ENCODE peak calls at places on chromosomes 1 and 21, in eight cellular contexts. F is HFF-Myc, V is mammary epithelial cell, Y is tibial artery, E is psoas muscle, K is spleen, S is fibroblast of the aortic adventitia, R is OCI-LY7. M is an unnamed sample.

GRCh38 chr1:224726783-224727182 is 110.7 kb downstream of the CNIH3 start:
- DNase-seq in F (peak; percentile 39), V (peak; percentile 96), Y (peak; percentile 88), E (peak; percentile 41), K (no peak), S (peak; percentile 99), R (no peak), M (peak; percentile 71)

GRCh38 chr1:209246660-209247059 is 336.9 kb upstream of the CAMK1G start:
- DNase-seq in F (no peak), V (peak; percentile 34), Y (no peak), E (no peak), K (no peak), S (peak; percentile 54), R (no peak), M (no peak)

GRCh38 chr1:68673771-68674170 is 176.9 kb upstream of the DEPDC1 start:
- DNase-seq in F (no peak), V (no peak), Y (no peak), E (no peak), K (no peak), S (peak; percentile 1), R (no peak), M (no peak)

GRCh38 chr1:19232526-19232851 is 18.8 kb downstream of the EMC1 start:
- DNase-seq in F (no peak), V (no peak), Y (no peak), E (peak; percentile 36), K (no peak), S (peak; percentile 77), R (no peak), M (peak; percentile 79)

GRCh38 chr1:206655471-206655882 is 20.1 kb downstream of the DYRK3 start:
- DNase-seq in F (no peak), V (no peak), Y (no peak), E (no peak), K (no peak), S (no peak), R (no peak), M (no peak)

GRCh38 chr21:44817914-44818635 is at the start of gene SUMO3:
- DNase-seq in F (no peak), V (peak; percentile 65), Y (peak; percentile 73), E (peak; percentile 86), K (peak; percentile 95), S (peak; percentile 72), R (peak; percentile 88), M (peak; percentile 92)

GRCh38 chr1:159922499-159923202 is 2.7 kb downstream of the TAGLN2 start:
- DNase-seq in F (no peak), V (no peak), Y (peak; percentile 54), E (peak; percentile 56), K (peak; percentile 89), S (peak; percentile 64), R (peak; percentile 14), M (peak; percentile 75)

GRCh38 chr1:36223996-36224536 is at the start of gene THRAP3:
- DNase-seq in F (peak; percentile 98), V (peak; percentile 100), Y (peak; percentile 99), E (peak; percentile 99), K (peak; percentile 100), S (peak; percentile 99), R (peak; percentile 100), M (peak; percentile 100)

GRCh38 chr1:29631836-29632420 is 395.6 kb downstream of the PTPRU start:
- DNase-seq in F (no peak), V (no peak), Y (no peak), E (no peak), K (no peak), S (no peak), R (no peak), M (no peak)

GRCh38 chr1:109796484-109797305 is 33.0 kb upstream of the EPS8L3 start:
- DNase-seq in F (no peak), V (no peak), Y (no peak), E (no peak), K (no peak), S (peak; percentile 79), R (no peak), M (no peak)

GRCh38 chr1:186738896-186739295 is 58.7 kb upstream of the PTGS2 start:
- DNase-seq in F (no peak), V (no peak), Y (no peak), E (no peak), K (no peak), S (no peak), R (no peak), M (no peak)

GRCh38 chr1:15345711-15346355 is 63.9 kb upstream of the EFHD2 start:
- DNase-seq in F (no peak), V (no peak), Y (peak; percentile 72), E (peak; percentile 38), K (peak; percentile 91), S (no peak), R (no peak), M (peak; percentile 77)

GRCh38 chr1:6912507-6912906 is 127.3 kb downstream of the CAMTA1 start:
- DNase-seq in F (no peak), V (no peak), Y (no peak), E (no peak), K (no peak), S (no peak), R (no peak), M (no peak)

GRCh38 chr1:238223067-238223640 is 332.4 kb upstream of the ZP4 start:
- DNase-seq in F (no peak), V (peak; percentile 40), Y (no peak), E (no peak), K (no peak), S (no peak), R (no peak), M (no peak)

GRCh38 chr1:164688791-164689190 is 129.8 kb downstream of the PBX1 start:
- DNase-seq in F (no peak), V (no peak), Y (no peak), E (no peak), K (no peak), S (no peak), R (no peak), M (no peak)

GRCh38 chr1:168947039-168947438 is 159.5 kb upstream of the ATP1B1 start:
- DNase-seq in F (no peak), V (no peak), Y (no peak), E (no peak), K (no peak), S (no peak), R (no peak), M (no peak)

GRCh38 chr1:53975861-53976260 is 29.7 kb downstream of the LRRC42 start:
- DNase-seq in F (no peak), V (no peak), Y (no peak), E (no peak), K (no peak), S (no peak), R (no peak), M (no peak)

GRCh38 chr1:184893695-184894094 is 80.6 kb downstream of the NIBAN1 start:
- DNase-seq in F (no peak), V (no peak), Y (no peak), E (no peak), K (no peak), S (no peak), R (no peak), M (no peak)
- H3K4me3 ChIP-seq in F (no peak overlapping the region), V (no peak overlapping the region), Y (no peak overlapping the region), E (no peak overlapping the region), K (no peak overlapping the region), S (no peak overlapping the region), R (no peak overlapping the region), M (no peak overlapping the region)

DNA sequence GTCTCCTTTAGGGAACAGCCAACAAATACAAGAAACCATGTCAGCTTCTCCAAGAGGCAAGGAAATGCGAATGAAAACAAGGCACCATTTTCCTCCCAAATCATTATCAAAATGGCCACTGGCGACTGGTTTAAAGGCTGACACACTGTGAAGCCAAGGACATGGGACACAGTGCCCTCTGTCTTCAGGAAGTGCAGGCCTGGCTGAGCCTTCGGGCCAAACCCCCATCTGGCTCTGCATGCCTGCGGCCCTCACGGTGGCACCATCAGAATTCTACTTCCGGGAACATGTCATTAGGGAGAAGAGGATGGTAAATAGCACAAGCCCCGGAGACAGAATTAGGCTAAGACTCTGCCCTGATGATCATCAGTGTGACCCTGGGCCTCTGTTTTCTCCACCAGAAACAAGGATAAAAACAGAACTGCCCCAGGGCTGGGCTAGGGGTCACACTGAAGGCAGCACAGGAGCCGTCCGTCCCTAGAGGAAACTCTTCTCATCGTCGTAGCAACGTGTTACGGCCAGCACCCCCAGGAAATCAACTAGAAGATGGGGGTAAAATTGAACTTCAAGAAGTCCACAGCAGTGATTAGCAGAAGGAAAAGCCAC is 103.5 kb downstream of the NPHP4 start:
- DNase-seq in F (no peak), V (no peak), Y (no peak), E (no peak), K (no peak), S (no peak), R (no peak), M (no peak)
- TF ChIP-seq CTCF in F (no peak), V (no peak), Y (no peak), E (no peak), K (no peak), S (no peak), R (no peak), M (no peak)

GRCh38 chr1:155076371-155076770 is 2.3 kb upstream of the EFNA3 start:
- DNase-seq in F (no peak), V (no peak), Y (no peak), E (no peak), K (peak; percentile 10), S (no peak), R (no peak), M (peak; percentile 2)

GRCh38 chr1:155077346-155077745 is 1.3 kb upstream of the EFNA3 start:
- DNase-seq in F (no peak), V (no peak), Y (no peak), E (no peak), K (peak; percentile 61), S (no peak), R (no peak), M (peak; percentile 38)

GRCh38 chr1:155079210-155079486 is 511 bp downstream of the EFNA3 start:
- DNase-seq in F (no peak), V (no peak), Y (no peak), E (no peak), K (no peak), S (no peak), R (no peak), M (no peak)

GRCh38 chr1:155078496-155079209 is at the start of gene EFNA3:
- DNase-seq in F (no peak), V (peak; percentile 48), Y (no peak), E (peak; percentile 82), K (peak; percentile 87), S (peak; percentile 22), R (peak; percentile 63), M (peak; percentile 79)

DNA sequence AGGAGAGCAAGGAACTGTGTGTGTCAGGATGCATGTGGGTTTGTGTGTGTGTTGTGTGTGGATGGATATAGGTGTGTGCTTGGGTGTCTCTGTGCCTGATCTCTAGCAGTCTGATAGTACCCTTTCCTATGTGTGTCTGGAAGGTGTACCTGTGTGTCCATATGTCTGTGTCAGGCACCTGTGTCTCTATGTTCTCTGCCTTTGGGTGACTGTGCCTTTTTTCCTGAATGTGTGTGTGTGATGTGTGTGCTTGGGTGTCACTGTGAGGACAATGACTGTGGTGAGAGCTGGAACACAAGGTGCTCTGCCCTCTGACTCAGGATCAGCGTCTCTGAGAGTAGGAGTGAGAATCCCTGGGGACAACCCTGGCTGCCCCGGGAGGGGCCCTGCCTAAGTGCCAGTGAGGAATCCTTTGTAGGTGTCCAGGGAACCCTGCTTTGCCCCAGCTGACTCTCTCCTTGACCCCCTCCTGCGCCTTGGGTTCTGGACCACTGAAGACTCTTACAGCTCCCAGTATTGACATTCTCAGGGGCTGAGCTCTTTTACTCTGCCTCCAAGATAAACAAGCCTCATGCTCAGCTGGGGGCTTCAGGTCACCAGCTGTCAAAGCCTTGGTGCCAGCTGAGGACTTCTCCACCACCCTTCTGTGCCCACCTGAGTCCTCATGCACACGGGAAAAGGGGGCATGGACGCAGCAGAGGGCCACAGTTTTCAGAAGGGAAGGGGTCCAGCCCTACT is 710 bp upstream of the EFNA3 start:
- DNase-seq in F (no peak), V (peak; percentile 47), Y (no peak), E (no peak), K (peak; percentile 57), S (no peak), R (no peak), M (peak; percentile 61)
- H3K4me3 ChIP-seq in F (peak overlapping the region; percentile 9), V (no peak overlapping the region), Y (no peak overlapping the region), E (peak overlapping the region; percentile 64), K (no peak overlapping the region), S (no peak overlapping the region), R (no peak overlapping the region), M (no peak overlapping the region)

GRCh38 chr21:42253466-42253865 is 34.5 kb downstream of the ABCG1 start:
- DNase-seq in F (no peak), V (no peak), Y (no peak), E (no peak), K (no peak), S (no peak), R (no peak), M (no peak)
- TF ChIP-seq CTCF in F (no peak), V (no peak), Y (no peak), E (no peak), K (no peak), S (no peak), R (no peak), M (no peak)